ENCODE peak calls at places on chromosome X, in ten cellular contexts. J is left ventricle myocardium inferior, R is IMR-90, E is tibial artery, V is kidney, F is body of pancreas, Z is psoas muscle, X is endodermal cell, Y is retinal pigment epithelial cell, A is neural progenitor cell. H is an unnamed sample.

GRCh38 chrX:20729421-20729820 is 462.7 kb upstream of the RPS6KA3 start:
- DNase-seq in J (no peak), R (no peak), E (no peak), V (no peak), F (no peak), Z (no peak), X (no peak), Y (no peak), A (no peak), H (peak)

GRCh38 chrX:17617794-17618193 is 119.5 kb upstream of the SCML1 start:
- DNase-seq in J (no peak), R (no peak), E (no peak), V (no peak), F (no peak), Z (no peak), X (no peak), Y (no peak), A (no peak), H (no peak)

GRCh38 chrX:130523460-130524394 is 121.9 kb downstream of the RBMX2 start:
- DNase-seq in J (peak), R (no peak), E (peak), V (peak), F (peak), Z (no peak), X (peak), Y (peak), A (peak), H (peak)

GRCh38 chrX:131704136-131704695 is 160.3 kb downstream of the OR13H1 start:
- DNase-seq in J (no peak), R (peak), E (no peak), V (peak), F (peak), Z (peak), X (no peak), Y (peak), A (no peak), H (peak)

GRCh38 chrX:134603806-134604700 is 54.2 kb downstream of the PLAC1 start:
- DNase-seq in J (no peak), R (peak), E (no peak), V (no peak), F (no peak), Z (peak), X (no peak), Y (no peak), A (no peak), H (peak)

GRCh38 chrX:4315891-4316290 is 602.4 kb upstream of the PRKX start:
- DNase-seq in J (no peak), R (no peak), E (no peak), V (no peak), F (no peak), Z (no peak), X (no peak), Y (no peak), A (no peak), H (no peak)

GRCh38 chrX:130994671-130995070 is 63.5 kb upstream of the ARHGAP36 start:
- DNase-seq in J (no peak), R (peak), E (no peak), V (no peak), F (peak), Z (no peak), X (peak), Y (no peak), A (peak), H (peak)

GRCh38 chrX:9318761-9319160 is 146.1 kb upstream of the TBL1X start:
- DNase-seq in J (no peak), R (no peak), E (no peak), V (no peak), F (no peak), Z (no peak), X (no peak), Y (no peak), A (no peak), H (no peak)

GRCh38 chrX:13432376-13432775 is 112.5 kb upstream of the ATXN3L start:
- DNase-seq in J (no peak), R (peak), E (peak), V (no peak), F (peak), Z (no peak), X (no peak), Y (peak), A (no peak), H (peak)

GRCh38 chrX:102067966-102068723 is 57.3 kb upstream of the TCEAL2 start:
- DNase-seq in J (no peak), R (peak), E (no peak), V (no peak), F (peak), Z (no peak), X (peak), Y (no peak), A (peak), H (peak)

GRCh38 chrX:129642641-129643040 is 12.1 kb downstream of the APLN start:
- DNase-seq in J (no peak), R (no peak), E (no peak), V (no peak), F (no peak), Z (no peak), X (no peak), Y (no peak), A (no peak), H (peak)

GRCh38 chrX:79079477-79079876 is 65.0 kb upstream of the GPR174 start:
- DNase-seq in J (no peak), R (no peak), E (no peak), V (no peak), F (no peak), Z (no peak), X (no peak), Y (no peak), A (no peak), H (no peak)

GRCh38 chrX:68511255-68511654 is 12.4 kb downstream of the YIPF6 start:
- DNase-seq in J (no peak), R (peak), E (no peak), V (no peak), F (peak), Z (no peak), X (peak), Y (no peak), A (peak), H (peak)

GRCh38 chrX:50905334-50905733 is 5.2 kb upstream of the BMP15 start:
- DNase-seq in J (no peak), R (no peak), E (no peak), V (no peak), F (no peak), Z (no peak), X (peak), Y (no peak), A (peak), H (no peak)

GRCh38 chrX:70998402-70999027 is 67.6 kb upstream of the SLC7A3 start:
- DNase-seq in J (no peak), R (peak), E (no peak), V (no peak), F (peak), Z (no peak), X (peak), Y (no peak), A (peak), H (peak)

GRCh38 chrX:1248381-1249061 is 20.1 kb upstream of the CSF2RA start:
- DNase-seq in J (no peak), R (no peak), E (no peak), V (no peak), F (no peak), Z (no peak), X (peak), Y (no peak), A (peak), H (no peak)

GRCh38 chrX:115233497-115234219 is at the start of gene LRCH2:
- DNase-seq in J (peak), R (peak), E (peak), V (peak), F (peak), Z (peak), X (peak), Y (no peak), A (peak), H (peak)

GRCh38 chrX:8841911-8842310 is 40.7 kb upstream of the FAM9A start:
- DNase-seq in J (no peak), R (no peak), E (no peak), V (no peak), F (no peak), Z (no peak), X (no peak), Y (no peak), A (no peak), H (no peak)

GRCh38 chrX:13203281-13203680 is 116.6 kb downstream of the ATXN3L start:
- DNase-seq in J (no peak), R (no peak), E (no peak), V (no peak), F (no peak), Z (no peak), X (no peak), Y (no peak), A (no peak), H (no peak)

GRCh38 chrX:44400588-44400987 is 57.1 kb upstream of the EFHC2 start:
- DNase-seq in J (no peak), R (peak), E (no peak), V (no peak), F (no peak), Z (no peak), X (no peak), Y (peak), A (no peak), H (peak)

GRCh38 chrX:25156323-25156722 is 140.6 kb upstream of the ARX start:
- DNase-seq in J (no peak), R (no peak), E (no peak), V (no peak), F (no peak), Z (no peak), X (no peak), Y (no peak), A (no peak), H (no peak)

GRCh38 chrX:14936561-14936960 is 63.3 kb downstream of the MOSPD2 start:
- DNase-seq in J (no peak), R (peak), E (no peak), V (no peak), F (no peak), Z (no peak), X (no peak), Y (no peak), A (no peak), H (peak)

GRCh38 chrX:134813697-134814096 is 155.4 kb upstream of the PLAC1 start:
- DNase-seq in J (no peak), R (no peak), E (no peak), V (no peak), F (no peak), Z (no peak), X (no peak), Y (no peak), A (no peak), H (no peak)

GRCh38 chrX:131951166-131951565 is 71.9 kb upstream of the STK26 start:
- DNase-seq in J (no peak), R (no peak), E (no peak), V (no peak), F (no peak), Z (no peak), X (no peak), Y (no peak), A (no peak), H (no peak)

GRCh38 chrX:38224160-38224559 is 3.5 kb upstream of the SRPX start:
- DNase-seq in J (no peak), R (no peak), E (no peak), V (no peak), F (no peak), Z (no peak), X (no peak), Y (no peak), A (no peak), H (no peak)

GRCh38 chrX:38221391-38221929 is 789 bp upstream of the SRPX start:
- DNase-seq in J (no peak), R (no peak), E (no peak), V (no peak), F (no peak), Z (no peak), X (no peak), Y (no peak), A (no peak), H (peak)

GRCh38 chrX:38220936-38221386 is 290 bp upstream of the SRPX start:
- DNase-seq in J (peak), R (peak), E (no peak), V (no peak), F (no peak), Z (peak), X (no peak), Y (no peak), A (no peak), H (peak)

GRCh38 chrX:38220024-38220935 is at the start of gene SRPX:
- DNase-seq in J (peak), R (peak), E (peak), V (peak), F (peak), Z (peak), X (peak), Y (no peak), A (peak), H (peak)

GRCh38 chrX:38225093-38225492 is 4.4 kb upstream of the SRPX start:
- DNase-seq in J (no peak), R (peak), E (no peak), V (no peak), F (no peak), Z (no peak), X (peak), Y (no peak), A (no peak), H (peak)
- H3K4me3 ChIP-seq in J (peak), R (no peak), E (no peak), V (no peak), F (no peak), Z (no peak), X (no peak), Y (no peak), A (no peak), H (no peak)

GRCh38 chrX:136303041-136303440 is 2.3 kb downstream of the ADGRG4 start:
- DNase-seq in J (no peak), R (no peak), E (no peak), V (no peak), F (no peak), Z (no peak), X (no peak), Y (no peak), A (no peak), H (no peak)

GRCh38 chrX:136310411-136310810 is 9.6 kb downstream of the ADGRG4 start:
- DNase-seq in J (no peak), R (peak), E (no peak), V (no peak), F (no peak), Z (no peak), X (peak), Y (peak), A (no peak), H (peak)

GRCh38 chrX:136306182-136306581 is 5.4 kb downstream of the ADGRG4 start:
- DNase-seq in J (no peak), R (no peak), E (no peak), V (no peak), F (no peak), Z (no peak), X (no peak), Y (no peak), A (no peak), H (no peak)

GRCh38 chrX:136307471-136307870 is 6.7 kb downstream of the ADGRG4 start:
- DNase-seq in J (no peak), R (no peak), E (no peak), V (no peak), F (no peak), Z (no peak), X (no peak), Y (no peak), A (no peak), H (no peak)

GRCh38 chrX:136304493-136304892 is 3.7 kb downstream of the ADGRG4 start:
- DNase-seq in J (no peak), R (no peak), E (no peak), V (no peak), F (no peak), Z (no peak), X (no peak), Y (no peak), A (no peak), H (no peak)
- TF ChIP-seq CTCF in J (no peak), R (no peak), E (no peak), V (no peak), F (no peak), Z (no peak), X (peak), Y (no peak), A (no peak), H (no peak)

DNA sequence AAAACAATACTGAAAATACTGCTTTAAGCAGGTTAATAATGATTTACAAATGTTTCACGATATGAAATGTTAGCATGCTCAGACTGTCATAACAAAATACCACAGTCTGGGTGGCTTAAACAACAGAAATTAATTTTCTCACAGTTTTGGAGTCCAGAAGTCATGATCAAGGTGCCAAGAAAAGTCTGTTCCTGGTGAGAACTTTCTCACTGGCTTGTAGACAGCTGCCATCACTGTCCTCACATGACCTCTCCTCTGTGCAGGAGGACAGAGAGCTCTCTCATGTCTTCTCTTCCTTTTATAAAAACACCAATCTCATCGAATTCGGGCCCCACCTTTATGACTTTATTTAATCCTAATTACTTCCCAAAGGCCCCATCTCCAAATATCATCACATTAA is 426.7 kb downstream of the KLHL13 start:
- DNase-seq in J (no peak), R (no peak), E (no peak), V (no peak), F (peak), Z (no peak), X (no peak), Y (no peak), A (no peak), H (no peak)
- H3K4me3 ChIP-seq in J (no peak), R (no peak), E (no peak), V (no peak), F (no peak), Z (no peak), X (no peak), Y (no peak), A (no peak), H (no peak)

GRCh38 chrX:36957425-36958328 is 50.5 kb upstream of the FAM47C start:
- DNase-seq in J (no peak), R (no peak), E (no peak), V (peak), F (peak), Z (no peak), X (peak), Y (no peak), A (peak), H (no peak)
- TF ChIP-seq CTCF in J (no peak), R (no peak), E (no peak), V (no peak), F (peak), Z (no peak), X (peak), Y (no peak), A (peak), H (no peak)

GRCh38 chrX:140713174-140713539 is 3.6 kb downstream of the LINC00632 start:
- DNase-seq in J (no peak), R (no peak), E (no peak), V (no peak), F (no peak), Z (no peak), X (no peak), Y (no peak), A (no peak), H (no peak)
- H3K4me3 ChIP-seq in J (peak), R (peak), E (peak), V (no peak), F (no peak), Z (peak), X (no peak), Y (peak), A (peak), H (no peak)

H was measured in fibroblast of mammary gland.